ENCODE peak calls at places on chromosomes 7 and 10, in eight cellular contexts. G is lung, K is transverse colon, N is epithelial cell of esophagus, E is uterus, F is fibroblast of pulmonary artery, W is fibroblast of the aortic adventitia, Z is IMR-90. U is an unnamed sample.
A peak's percentile ranks its signal among the peaks of the same experiment; 100 is the strongest.

GRCh38 chr7:159321278-159321677 is 176.6 kb upstream of the VIPR2 start:
- DNase-seq in G (no peak), K (no peak), N (no peak), E (no peak), F (no peak), W (no peak), Z (no peak), U (no peak)

GRCh38 chr7:82382276-82382675 is 61.3 kb downstream of the CACNA2D1 start:
- DNase-seq in G (no peak), K (no peak), N (peak; percentile 11), E (no peak), F (no peak), W (no peak), Z (no peak), U (no peak)

GRCh38 chr10:73771722-73772279 is 10.0 kb upstream of the CHCHD1 start:
- DNase-seq in G (no peak), K (peak; percentile 87), N (peak; percentile 62), E (peak; percentile 89), F (peak; percentile 82), W (peak; percentile 81), Z (peak; percentile 73), U (peak; percentile 84)

GRCh38 chr7:50209461-50210161 is 94.9 kb upstream of the IKZF1 start:
- DNase-seq in G (no peak), K (no peak), N (no peak), E (no peak), F (no peak), W (no peak), Z (no peak), U (no peak)

GRCh38 chr10:110081914-110082313 is 74.1 kb downstream of the ADD3 start:
- DNase-seq in G (no peak), K (no peak), N (peak; percentile 73), E (no peak), F (peak; percentile 97), W (peak; percentile 89), Z (no peak), U (peak; percentile 39)

GRCh38 chr10:103859161-103860141 is 4.1 kb upstream of the SH3PXD2A start:
- DNase-seq in G (peak; percentile 60), K (peak; percentile 73), N (peak; percentile 73), E (peak; percentile 73), F (peak; percentile 80), W (peak; percentile 83), Z (peak; percentile 74), U (peak; percentile 81)

GRCh38 chr7:94179466-94179865 is 175.3 kb upstream of the BET1 start:
- DNase-seq in G (no peak), K (no peak), N (peak; percentile 9), E (no peak), F (no peak), W (peak; percentile 82), Z (no peak), U (no peak)

GRCh38 chr7:140640060-140640611 is 477 bp downstream of the DENND2A start:
- DNase-seq in G (no peak), K (peak; percentile 38), N (peak; percentile 42), E (peak; percentile 53), F (peak; percentile 40), W (peak; percentile 32), Z (peak; percentile 50), U (peak; percentile 59)

GRCh38 chr10:17375936-17376584 is 78.3 kb downstream of the ST8SIA6 start:
- DNase-seq in G (no peak), K (no peak), N (no peak), E (no peak), F (peak; percentile 29), W (peak; percentile 17), Z (peak; percentile 2), U (peak; percentile 32)

GRCh38 chr7:52825611-52826010 is 209.8 kb upstream of the POM121L12 start:
- DNase-seq in G (no peak), K (no peak), N (no peak), E (no peak), F (no peak), W (no peak), Z (no peak), U (no peak)

GRCh38 chr10:67912330-67912946 is 28.0 kb downstream of the SIRT1 start:
- DNase-seq in G (no peak), K (no peak), N (no peak), E (no peak), F (peak; percentile 6), W (no peak), Z (peak; percentile 25), U (peak; percentile 28)

GRCh38 chr10:59098387-59098786 is 78.1 kb upstream of the PHYHIPL start:
- DNase-seq in G (peak; percentile 29), K (peak; percentile 11), N (peak; percentile 47), E (peak; percentile 41), F (peak; percentile 43), W (peak; percentile 85), Z (peak; percentile 65), U (peak; percentile 59)

GRCh38 chr7:127620406-127621233 is 2.7 kb upstream of the PAX4 start:
- DNase-seq in G (no peak), K (no peak), N (peak; percentile 14), E (no peak), F (no peak), W (no peak), Z (no peak), U (no peak)

GRCh38 chr10:50636576-50636975 is 12.8 kb upstream of the SGMS1 start:
- DNase-seq in G (no peak), K (no peak), N (no peak), E (no peak), F (no peak), W (no peak), Z (no peak), U (no peak)

GRCh38 chr7:44278451-44279161 is 46.8 kb downstream of the CAMK2B start:
- DNase-seq in G (no peak), K (peak; percentile 3), N (no peak), E (peak; percentile 4), F (no peak), W (peak; percentile 20), Z (peak; percentile 75), U (peak; percentile 48)

GRCh38 chr7:116526897-116527296 is 2.1 kb downstream of the CAV1 start:
- DNase-seq in G (no peak), K (no peak), N (peak; percentile 54), E (no peak), F (no peak), W (peak; percentile 29), Z (no peak), U (no peak)

GRCh38 chr7:46385662-46386309 is 464.7 kb upstream of the IGFBP3 start:
- DNase-seq in G (no peak), K (no peak), N (peak; percentile 66), E (no peak), F (peak; percentile 82), W (peak; percentile 96), Z (peak; percentile 96), U (peak; percentile 84)

GRCh38 chr10:24255907-24256306 is 47.0 kb downstream of the KIAA1217 start:
- DNase-seq in G (no peak), K (no peak), N (peak; percentile 99), E (no peak), F (no peak), W (no peak), Z (no peak), U (peak; percentile 25)

GRCh38 chr10:95387383-95387782 is 96.6 kb upstream of the PDLIM1 start:
- DNase-seq in G (no peak), K (no peak), N (no peak), E (no peak), F (no peak), W (no peak), Z (no peak), U (no peak)

DNA sequence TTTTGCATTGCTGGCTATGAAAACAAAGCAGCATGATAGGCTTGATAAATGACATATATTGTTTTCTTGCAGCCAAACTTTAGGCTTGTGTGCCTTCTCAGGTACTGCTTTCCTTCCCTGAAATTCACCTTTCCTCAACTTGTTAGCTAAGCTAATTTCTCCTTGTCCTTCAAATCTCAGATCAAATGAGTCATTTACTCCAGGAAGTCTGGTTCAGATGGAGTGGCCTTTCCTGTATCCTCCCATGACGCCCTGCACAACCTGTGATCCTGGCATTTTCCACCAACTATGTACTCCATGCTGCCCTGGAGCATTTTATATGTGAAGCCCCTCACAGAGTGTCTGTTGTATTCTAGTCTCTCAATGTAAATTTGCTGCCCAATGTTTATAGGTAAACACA is 27.7 kb upstream of the ZNF438 start:
- DNase-seq in G (no peak), K (no peak), N (peak; percentile 52), E (no peak), F (peak; percentile 23), W (no peak), Z (no peak), U (no peak)
- TF ChIP-seq CTCF in G (no peak), K (no peak), N (no peak), E (no peak), F (no peak), W (no peak), Z (no peak), U (no peak)

DNA sequence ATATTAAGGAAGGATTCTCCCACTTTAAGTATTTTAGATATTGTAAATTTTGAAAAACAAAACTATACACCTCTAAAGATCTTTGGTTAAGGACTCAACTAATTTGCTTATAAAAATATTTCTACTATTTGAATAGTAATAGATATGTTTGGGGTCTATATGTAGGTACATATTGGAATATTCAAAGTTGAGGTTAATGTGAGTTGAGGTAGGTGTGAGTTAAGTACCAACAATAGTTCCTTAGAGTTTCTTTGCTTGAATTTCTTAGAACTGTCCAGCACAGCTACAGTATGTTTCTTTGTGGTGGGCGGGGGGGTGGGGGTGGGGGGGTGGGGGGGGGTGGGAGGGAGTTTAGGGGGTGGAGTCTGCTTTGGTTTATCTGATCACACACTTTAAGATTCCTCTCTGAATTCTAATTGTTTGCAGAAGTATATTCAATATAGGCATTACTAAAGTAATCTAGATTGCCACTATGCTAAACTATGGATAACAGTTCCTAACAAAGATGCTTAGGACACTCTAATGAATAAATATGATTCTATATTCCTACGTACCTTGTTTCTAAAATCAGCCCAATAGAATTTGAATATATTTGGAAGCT is 2.1 kb downstream of the GRM3 start:
- DNase-seq in G (no peak), K (no peak), N (no peak), E (no peak), F (no peak), W (no peak), Z (no peak), U (no peak)
- H3K4me3 ChIP-seq in G (no peak overlapping the region), K (no peak overlapping the region), N (no peak overlapping the region), E (no peak overlapping the region), F (no peak overlapping the region), W (no peak overlapping the region), Z (no peak overlapping the region), U (no peak overlapping the region)

GRCh38 chr10:97319671-97320479 is 804 bp downstream of the FRAT1 start:
- DNase-seq in G (peak; percentile 61), K (peak; percentile 74), N (peak; percentile 32), E (no peak), F (no peak), W (no peak), Z (no peak), U (peak; percentile 14)
- TF ChIP-seq CTCF in G (no peak), K (no peak), N (no peak), E (no peak), F (no peak), W (no peak), Z (no peak), U (no peak)

DNA sequence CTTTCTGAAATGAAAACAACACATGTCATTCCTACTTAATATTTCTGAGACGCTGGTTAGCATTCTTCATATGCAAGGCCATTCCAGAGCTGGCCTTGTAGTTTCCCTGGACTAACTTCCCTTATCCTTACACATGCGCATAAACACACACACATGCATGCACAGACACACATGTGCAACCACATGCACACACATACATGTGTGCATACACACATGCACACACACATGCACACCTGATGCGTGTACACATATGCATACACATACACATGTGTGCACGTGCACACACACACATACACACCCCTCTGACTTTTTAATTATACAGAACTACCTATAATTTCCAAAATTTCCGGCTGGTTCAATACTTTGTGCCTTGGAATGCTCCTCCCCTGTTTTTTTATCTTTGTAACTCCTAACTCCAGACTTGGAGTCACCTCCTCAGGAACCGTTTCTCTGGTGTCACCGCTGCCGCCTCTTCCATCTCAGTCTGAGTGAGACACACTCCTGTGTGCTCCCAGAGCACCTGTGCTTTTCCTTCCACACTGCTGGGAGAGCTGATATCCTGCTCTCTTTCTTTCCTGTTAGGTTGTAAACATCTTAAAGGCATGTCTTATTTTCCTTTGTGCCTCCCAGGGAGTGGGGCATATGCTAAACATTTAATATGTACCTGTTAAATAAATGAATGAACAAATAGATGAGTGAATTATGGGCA is 55.1 kb downstream of the LRRC18 start:
- DNase-seq in G (no peak), K (no peak), N (no peak), E (no peak), F (no peak), W (no peak), Z (no peak), U (no peak)
- H3K4me3 ChIP-seq in G (no peak overlapping the region), K (no peak overlapping the region), N (no peak overlapping the region), E (no peak overlapping the region), F (no peak overlapping the region), W (no peak overlapping the region), Z (no peak overlapping the region), U (no peak overlapping the region)

U was measured in choroid plexus epithelial cell.